ENCODE peak calls at places on chromosomes 16 and 17, in eight cellular contexts. Z is body of pancreas, U is testis, Y is uterus, X is IMR-90, F is ovary, I is A549, J is adrenal gland. H is an unnamed sample.
A peak's percentile ranks its signal among the peaks of the same experiment; 100 is the strongest.

GRCh38 chr17:78527345-78527744 is 49.9 kb downstream of the DNAH17 start:
- DNase-seq in I (no peak), J (no peak), Y (no peak), X (no peak), U (no peak), Z (no peak), F (no peak), H (no peak)

GRCh38 chr16:53089434-53090270 is 34.9 kb downstream of the CHD9 start:
- DNase-seq in J (no peak), Z (no peak), X (no peak), Y (peak; percentile 66), F (no peak), U (no peak), I (no peak), H (no peak)

GRCh38 chr16:8761078-8761477 is 36.4 kb downstream of the TMEM186 start:
- DNase-seq in Y (no peak), I (no peak), Z (no peak), X (no peak), U (no peak), F (no peak), J (no peak), H (peak; percentile 53)

GRCh38 chr16:87278191-87279093 is 38.8 kb downstream of the C16orf95 start:
- DNase-seq in X (peak; percentile 77), F (peak; percentile 50), I (peak; percentile 91), J (peak; percentile 84), U (peak; percentile 87), Z (peak; percentile 81), Y (peak; percentile 36), H (peak; percentile 87)

GRCh38 chr17:5793899-5794298 is 209.6 kb upstream of the NLRP1 start:
- DNase-seq in Z (no peak), Y (no peak), U (no peak), X (no peak), I (no peak), F (no peak), J (no peak), H (no peak)

GRCh38 chr16:22388101-22388644 is 13.8 kb upstream of the CDR2 start:
- DNase-seq in X (peak; percentile 40), I (no peak), Y (no peak), F (no peak), J (no peak), U (no peak), Z (no peak), H (no peak)

GRCh38 chr16:4936181-4936990 is 562 bp downstream of the PPL start:
- DNase-seq in J (peak; percentile 25), Y (no peak), Z (peak; percentile 51), F (peak; percentile 44), I (no peak), U (no peak), X (no peak), H (no peak)

GRCh38 chr16:57471852-57472664 is 9.6 kb downstream of the POLR2C start:
- DNase-seq in F (no peak), Y (no peak), Z (no peak), U (no peak), X (no peak), I (peak; percentile 93), J (no peak), H (no peak)

GRCh38 chr17:58351710-58352017 is 337 bp downstream of the SUPT4H1 start:
- DNase-seq in J (no peak), X (no peak), F (no peak), I (no peak), U (no peak), Z (no peak), Y (no peak), H (no peak)

GRCh38 chr16:7140899-7141298 is 191.7 kb upstream of the RBFOX1 start:
- DNase-seq in I (no peak), Z (no peak), X (no peak), J (no peak), U (no peak), Y (no peak), F (no peak), H (no peak)

GRCh38 chr16:50522324-50522723 is 25.9 kb upstream of the NKD1 start:
- DNase-seq in F (no peak), J (peak; percentile 6), I (no peak), Y (no peak), Z (no peak), U (no peak), X (no peak), H (no peak)

GRCh38 chr17:71423871-71424546 is 696.8 kb upstream of the SOX9 start:
- DNase-seq in Y (no peak), U (no peak), J (no peak), F (no peak), I (no peak), Z (no peak), X (peak; percentile 76), H (no peak)

DNA sequence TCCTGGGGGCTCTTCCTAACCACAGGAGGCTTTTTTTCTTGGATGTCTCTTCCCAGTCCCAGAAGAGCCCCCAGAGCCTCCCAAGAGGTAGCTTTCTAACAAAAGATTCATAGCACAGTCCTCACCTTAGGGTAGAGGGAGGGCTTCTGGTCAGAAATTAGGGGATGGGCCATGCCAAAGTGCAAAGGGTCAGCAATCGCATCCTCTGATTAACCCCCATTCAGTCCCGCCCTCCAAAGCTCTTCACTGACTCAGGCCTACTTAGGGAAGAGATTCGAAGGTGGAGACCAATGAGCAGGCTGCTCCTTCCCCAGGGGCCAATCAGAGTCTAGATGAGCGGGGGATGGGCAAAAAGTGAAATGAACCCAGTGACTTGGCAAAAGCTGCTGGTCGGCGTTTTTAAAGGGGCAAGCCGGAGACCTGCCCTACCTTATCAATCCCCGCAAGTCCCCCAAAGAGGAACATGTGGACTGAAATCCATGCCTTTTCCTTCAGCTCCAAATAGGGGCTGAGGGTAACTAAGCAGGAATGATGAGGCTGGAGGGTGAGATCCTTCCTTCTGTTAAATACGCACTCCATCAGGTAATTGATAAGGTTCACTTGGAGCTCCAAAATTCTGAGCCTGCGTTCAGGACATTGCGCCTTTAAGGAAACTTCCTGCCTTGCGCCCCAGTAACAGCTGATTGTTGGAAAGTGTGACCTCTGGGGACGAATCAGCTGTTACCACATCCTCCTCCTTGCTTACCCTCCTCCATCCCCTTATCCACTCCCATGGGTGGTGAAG is 6.9 kb upstream of the TLCD2 start:
- DNase-seq in I (peak; percentile 100), Z (peak; percentile 93), J (peak; percentile 98), X (peak; percentile 99), U (peak; percentile 95), F (peak; percentile 93), Y (peak; percentile 97), H (peak; percentile 96)
- TF ChIP-seq POLR2A in I (peak; percentile 69), Z (peak; percentile 57), J (peak; percentile 35), X (peak; percentile 70), U (no peak), F (peak; percentile 72), Y (peak; percentile 57), H (no peak)

GRCh38 chr17:69695646-69696045 is 281.1 kb downstream of the MAP2K6 start:
- DNase-seq in Y (no peak), Z (no peak), F (no peak), U (peak; percentile 73), X (no peak), J (peak; percentile 78), I (no peak), H (no peak)
- H3K9me3 ChIP-seq in Y (no peaks in the 10 kb centered on the region), Z (peaks cover 6% of the 10 kb centered on the region), F (no peaks in the 10 kb centered on the region), U (no peaks in the 10 kb centered on the region), X (peaks cover 9% of the 10 kb centered on the region), J (no peaks in the 10 kb centered on the region), I (peaks cover 27% of the 10 kb centered on the region), H (peaks cover 15% of the 10 kb centered on the region)

GRCh38 chr17:2051388-2052237 is 3.3 kb upstream of the HIC1 start:
- DNase-seq in J (peak; percentile 41), I (no peak), Z (no peak), F (peak; percentile 31), U (no peak), Y (no peak), X (no peak), H (no peak)

GRCh38 chr17:2054262-2054739 is 602 bp upstream of the HIC1 start:
- DNase-seq in U (no peak), Z (no peak), Y (peak; percentile 74), X (peak; percentile 55), J (peak; percentile 64), F (peak; percentile 70), I (no peak), H (no peak)

GRCh38 chr17:2055494-2056220 is 754 bp downstream of the HIC1 start:
- DNase-seq in F (peak; percentile 67), X (peak; percentile 55), Y (peak; percentile 57), I (no peak), U (no peak), J (no peak), Z (no peak), H (no peak)

GRCh38 chr17:2054740-2055493 is at the start of gene HIC1:
- DNase-seq in U (peak; percentile 84), Y (peak; percentile 83), X (peak; percentile 73), I (peak; percentile 92), Z (peak; percentile 76), J (peak; percentile 79), F (peak; percentile 81), H (peak; percentile 86)

DNA sequence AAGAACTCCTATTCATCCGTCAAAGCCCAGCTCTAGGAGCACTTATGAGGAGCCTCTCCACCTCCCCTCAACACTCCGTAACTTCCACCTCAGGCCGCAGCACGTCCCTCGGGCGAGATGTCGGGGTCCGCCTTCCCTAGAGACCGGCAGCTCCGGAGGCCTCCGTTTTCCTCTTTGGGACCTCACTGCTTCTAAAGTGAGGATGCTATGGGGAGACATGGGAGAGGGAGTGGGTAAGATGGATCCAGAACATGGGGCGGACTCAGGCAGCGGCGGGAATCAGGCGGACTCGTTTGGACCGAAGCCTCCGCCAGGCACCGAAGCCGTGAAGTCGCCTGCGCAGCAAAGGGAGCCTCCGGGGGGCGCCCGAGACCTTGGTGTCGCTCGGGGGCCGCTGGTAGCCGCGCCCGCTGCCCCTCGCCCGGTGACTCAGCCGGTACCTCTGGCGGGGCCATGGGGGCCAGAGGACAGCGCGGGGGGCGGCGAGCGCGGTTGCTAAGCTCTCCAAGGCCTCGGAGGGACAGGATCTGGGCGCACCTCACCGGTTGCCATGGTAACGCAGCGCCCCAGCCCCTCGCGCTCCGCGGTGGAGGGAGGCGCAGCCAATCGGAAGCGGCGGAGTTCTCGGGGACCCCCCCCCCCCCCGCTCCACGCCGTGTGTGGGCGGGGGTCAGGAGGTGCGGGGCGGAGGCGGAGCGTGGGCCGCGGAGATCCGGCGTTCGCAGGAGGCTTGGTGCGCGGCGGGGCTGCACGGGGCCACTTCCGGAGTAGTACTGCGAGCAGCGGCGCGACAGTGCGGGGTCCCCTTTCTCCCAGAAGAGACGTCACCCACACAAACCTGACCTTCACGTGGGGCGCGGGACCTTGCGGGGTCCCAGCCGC is 1.3 kb upstream of the HIC1 start:
- DNase-seq in Y (peak; percentile 88), J (peak; percentile 84), F (peak; percentile 89), X (peak; percentile 67), U (peak; percentile 78), Z (peak; percentile 59), I (peak; percentile 68), H (peak; percentile 91)
- H3K4me1 ChIP-seq in Y (peaks cover 7% of the 10 kb centered on the region), J (peaks cover 41% of the 10 kb centered on the region), F (peaks cover 13% of the 10 kb centered on the region), X (peaks cover 18% of the 10 kb centered on the region), U (peaks cover 13% of the 10 kb centered on the region), Z (peaks cover 74% of the 10 kb centered on the region), I (peaks cover 10% of the 10 kb centered on the region), H (peaks cover 83% of the 10 kb centered on the region)

DNA sequence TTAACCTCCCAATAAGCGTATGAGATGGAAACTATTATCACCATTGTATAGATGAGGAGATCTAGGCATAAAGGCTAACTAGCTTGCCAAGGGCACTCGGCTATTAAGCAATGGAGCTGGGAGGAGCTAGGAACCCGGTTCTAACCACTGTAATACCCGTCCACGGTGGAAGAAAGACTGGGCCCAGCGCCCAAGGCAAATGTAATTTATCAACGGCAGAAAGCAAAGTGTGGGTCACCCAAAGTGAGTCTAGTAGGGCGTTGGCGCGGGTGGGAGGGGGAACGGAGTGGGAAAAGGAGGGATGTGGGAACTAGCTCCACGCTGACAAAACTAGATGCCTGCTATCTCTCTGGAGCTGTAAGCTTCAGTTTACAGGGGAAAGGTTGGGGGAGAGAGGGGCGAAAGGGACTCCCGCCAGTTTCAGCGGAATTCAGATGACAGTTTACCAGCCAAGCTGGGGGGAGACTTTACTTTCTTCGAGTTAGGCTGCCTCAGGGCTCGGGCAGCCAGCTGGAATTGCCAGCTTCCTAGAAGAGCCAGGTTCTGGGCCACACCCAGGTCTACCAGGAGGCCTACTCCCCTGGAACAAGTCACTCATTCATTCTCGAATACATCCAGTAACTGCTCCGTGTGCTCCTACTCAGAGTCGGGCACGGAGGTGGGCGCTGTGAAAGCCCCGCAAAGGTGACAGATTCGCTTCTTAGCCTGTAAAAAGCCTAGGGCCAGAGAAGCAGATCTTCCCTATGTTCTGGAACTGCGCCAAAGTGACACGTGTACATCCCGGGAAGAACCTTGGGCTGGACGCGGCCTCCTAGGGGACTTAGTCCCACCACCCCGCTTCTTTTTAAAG is 837 bp downstream of the LRRC59 start:
- DNase-seq in J (peak; percentile 94), U (peak; percentile 42), Z (peak; percentile 80), I (peak; percentile 58), F (peak; percentile 30), Y (peak; percentile 42), X (peak; percentile 56), H (peak; percentile 82)
- TF ChIP-seq POLR2A in J (no peak), U (no peak), Z (peak; percentile 81), I (no peak), F (no peak), Y (no peak), X (no peak), H (no peak)

H was measured in suprapubic skin.